ENCODE peak calls at places on chromosomes 11 and 22, in five cellular contexts. One of them, this sample, is unnamed.

GRCh38 chr22:49925525-49926128 is 7.2 kb downstream of the CRELD2 start:
- DNase-seq in transverse colon: peak
- DNase-seq in choroid plexus epithelial cell: no peak
- DNase-seq in astrocyte of the cerebellum: no peak
- DNase-seq in adipocyte: no peak
- DNase-seq in this sample: no peak

GRCh38 chr11:119755351-119756071 is 26.5 kb upstream of the NECTIN1 start:
- DNase-seq in transverse colon: no peak
- DNase-seq in choroid plexus epithelial cell: no peak
- DNase-seq in astrocyte of the cerebellum: no peak
- DNase-seq in adipocyte: no peak
- DNase-seq in this sample: no peak

GRCh38 chr22:17581056-17581455 is 17.8 kb downstream of the SLC25A18 start:
- DNase-seq in transverse colon: no peak
- DNase-seq in choroid plexus epithelial cell: no peak
- DNase-seq in astrocyte of the cerebellum: no peak
- DNase-seq in adipocyte: no peak
- DNase-seq in this sample: no peak

GRCh38 chr11:2580444-2581050 is 119.2 kb downstream of the KCNQ1OT1 start:
- DNase-seq in transverse colon: peak
- DNase-seq in choroid plexus epithelial cell: no peak
- DNase-seq in astrocyte of the cerebellum: no peak
- DNase-seq in adipocyte: no peak
- DNase-seq in this sample: no peak

GRCh38 chr22:38513063-38513462 is 7.0 kb upstream of the DDX17 start:
- DNase-seq in transverse colon: peak
- DNase-seq in choroid plexus epithelial cell: no peak
- DNase-seq in astrocyte of the cerebellum: no peak
- DNase-seq in adipocyte: no peak
- DNase-seq in this sample: no peak

GRCh38 chr22:37202001-37202555 is 10.2 kb downstream of the SSTR3 start:
- DNase-seq in transverse colon: no peak
- DNase-seq in choroid plexus epithelial cell: no peak
- DNase-seq in astrocyte of the cerebellum: no peak
- DNase-seq in adipocyte: no peak
- DNase-seq in this sample: no peak

GRCh38 chr22:33512961-33513360 is 407.3 kb downstream of the LARGE1 start:
- DNase-seq in transverse colon: no peak
- DNase-seq in choroid plexus epithelial cell: no peak
- DNase-seq in astrocyte of the cerebellum: peak
- DNase-seq in adipocyte: no peak
- DNase-seq in this sample: no peak

GRCh38 chr11:117591316-117592039 is 205.5 kb downstream of the DSCAML1 start:
- DNase-seq in transverse colon: no peak
- DNase-seq in choroid plexus epithelial cell: no peak
- DNase-seq in astrocyte of the cerebellum: no peak
- DNase-seq in adipocyte: no peak
- DNase-seq in this sample: no peak

GRCh38 chr11:64923151-64923661 is 1.3 kb upstream of the PPP2R5B start:
- DNase-seq in transverse colon: no peak
- DNase-seq in choroid plexus epithelial cell: no peak
- DNase-seq in astrocyte of the cerebellum: no peak
- DNase-seq in adipocyte: no peak
- DNase-seq in this sample: no peak

GRCh38 chr11:43924112-43924855 is 18.2 kb upstream of the C11orf96 start:
- DNase-seq in transverse colon: no peak
- DNase-seq in choroid plexus epithelial cell: no peak
- DNase-seq in astrocyte of the cerebellum: no peak
- DNase-seq in adipocyte: no peak
- DNase-seq in this sample: no peak

GRCh38 chr22:20533879-20534265 is 26.5 kb downstream of the MED15 start:
- DNase-seq in transverse colon: no peak
- DNase-seq in choroid plexus epithelial cell: no peak
- DNase-seq in astrocyte of the cerebellum: no peak
- DNase-seq in adipocyte: no peak
- DNase-seq in this sample: no peak

GRCh38 chr22:32480238-32480637 is 5.6 kb downstream of the FBXO7 start:
- DNase-seq in transverse colon: no peak
- DNase-seq in choroid plexus epithelial cell: no peak
- DNase-seq in astrocyte of the cerebellum: no peak
- DNase-seq in adipocyte: no peak
- DNase-seq in this sample: no peak

GRCh38 chr22:32487021-32487420 is 12.4 kb downstream of the FBXO7 start:
- DNase-seq in transverse colon: no peak
- DNase-seq in choroid plexus epithelial cell: no peak
- DNase-seq in astrocyte of the cerebellum: no peak
- DNase-seq in adipocyte: no peak
- DNase-seq in this sample: no peak

GRCh38 chr22:32478994-32479393 is 4.4 kb downstream of the FBXO7 start:
- DNase-seq in transverse colon: no peak
- DNase-seq in choroid plexus epithelial cell: no peak
- DNase-seq in astrocyte of the cerebellum: no peak
- DNase-seq in adipocyte: no peak
- DNase-seq in this sample: no peak

GRCh38 chr22:32477608-32478007 is 3.0 kb downstream of the FBXO7 start:
- DNase-seq in transverse colon: no peak
- DNase-seq in choroid plexus epithelial cell: no peak
- DNase-seq in astrocyte of the cerebellum: no peak
- DNase-seq in adipocyte: no peak
- DNase-seq in this sample: no peak

GRCh38 chr22:32482708-32483107 is 8.1 kb downstream of the FBXO7 start:
- DNase-seq in transverse colon: no peak
- DNase-seq in choroid plexus epithelial cell: no peak
- DNase-seq in astrocyte of the cerebellum: no peak
- DNase-seq in adipocyte: no peak
- DNase-seq in this sample: no peak
- H3K4me3 ChIP-seq in transverse colon: no peak
- H3K4me3 ChIP-seq in choroid plexus epithelial cell: no peak
- H3K4me3 ChIP-seq in astrocyte of the cerebellum: no peak
- H3K4me3 ChIP-seq in adipocyte: no peak
- H3K4me3 ChIP-seq in this sample: no peak

GRCh38 chr11:3857628-3858027 is 2.2 kb downstream of the STIM1 start:
- DNase-seq in transverse colon: no peak
- DNase-seq in choroid plexus epithelial cell: no peak
- DNase-seq in astrocyte of the cerebellum: no peak
- DNase-seq in adipocyte: no peak
- DNase-seq in this sample: no peak
- H3K4me3 ChIP-seq in transverse colon: peak
- H3K4me3 ChIP-seq in choroid plexus epithelial cell: no peak
- H3K4me3 ChIP-seq in astrocyte of the cerebellum: no peak
- H3K4me3 ChIP-seq in adipocyte: peak
- H3K4me3 ChIP-seq in this sample: peak

GRCh38 chr11:123390146-123390545 is 39.9 kb upstream of the GRAMD1B start:
- DNase-seq in transverse colon: no peak
- DNase-seq in choroid plexus epithelial cell: no peak
- DNase-seq in astrocyte of the cerebellum: no peak
- DNase-seq in adipocyte: no peak
- DNase-seq in this sample: no peak

GRCh38 chr11:123388640-123389039 is 41.4 kb upstream of the GRAMD1B start:
- DNase-seq in transverse colon: no peak
- DNase-seq in choroid plexus epithelial cell: no peak
- DNase-seq in astrocyte of the cerebellum: no peak
- DNase-seq in adipocyte: no peak
- DNase-seq in this sample: no peak

GRCh38 chr11:123391646-123392348 is 38.3 kb upstream of the GRAMD1B start:
- DNase-seq in transverse colon: no peak
- DNase-seq in choroid plexus epithelial cell: no peak
- DNase-seq in astrocyte of the cerebellum: no peak
- DNase-seq in adipocyte: no peak
- DNase-seq in this sample: no peak

GRCh38 chr11:123393312-123393927 is 36.6 kb upstream of the GRAMD1B start:
- DNase-seq in transverse colon: no peak
- DNase-seq in choroid plexus epithelial cell: no peak
- DNase-seq in astrocyte of the cerebellum: no peak
- DNase-seq in adipocyte: no peak
- DNase-seq in this sample: no peak

DNA sequence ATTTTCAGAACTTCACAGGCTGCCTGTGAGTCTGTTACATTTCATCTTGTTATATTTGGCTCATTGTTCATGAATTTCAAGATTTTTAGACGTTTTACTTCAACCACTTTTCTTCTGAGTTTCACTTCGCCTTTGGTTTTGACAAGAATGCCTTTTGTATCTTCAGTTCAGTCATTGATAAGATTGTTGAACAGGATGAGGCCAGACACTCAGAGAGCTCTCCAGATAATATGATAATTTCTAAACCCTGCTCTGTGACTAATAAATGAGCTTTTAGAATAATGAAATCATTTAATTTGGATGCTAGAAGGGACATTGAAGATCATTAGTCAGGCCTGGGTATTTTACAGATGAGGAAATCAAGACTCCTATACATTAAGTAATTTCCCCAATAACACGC is 37.3 kb upstream of the GRAMD1B start:
- DNase-seq in transverse colon: no peak
- DNase-seq in choroid plexus epithelial cell: no peak
- DNase-seq in astrocyte of the cerebellum: no peak
- DNase-seq in adipocyte: no peak
- DNase-seq in this sample: no peak
- H3K4me3 ChIP-seq in transverse colon: no peak
- H3K4me3 ChIP-seq in choroid plexus epithelial cell: no peak
- H3K4me3 ChIP-seq in astrocyte of the cerebellum: no peak
- H3K4me3 ChIP-seq in adipocyte: no peak
- H3K4me3 ChIP-seq in this sample: no peak

GRCh38 chr22:32204211-32204855 is 540 bp downstream of the RFPL2 start:
- DNase-seq in transverse colon: no peak
- DNase-seq in choroid plexus epithelial cell: no peak
- DNase-seq in astrocyte of the cerebellum: no peak
- DNase-seq in adipocyte: no peak
- DNase-seq in this sample: no peak
- H3K4me3 ChIP-seq in transverse colon: peak
- H3K4me3 ChIP-seq in choroid plexus epithelial cell: no peak
- H3K4me3 ChIP-seq in astrocyte of the cerebellum: peak
- H3K4me3 ChIP-seq in adipocyte: no peak
- H3K4me3 ChIP-seq in this sample: no peak

GRCh38 chr11:67404515-67405195 is 772 bp downstream of the TBC1D10C start:
- DNase-seq in transverse colon: no peak
- DNase-seq in choroid plexus epithelial cell: no peak
- DNase-seq in astrocyte of the cerebellum: no peak
- DNase-seq in adipocyte: no peak
- DNase-seq in this sample: no peak
- H3K4me3 ChIP-seq in transverse colon: peak
- H3K4me3 ChIP-seq in choroid plexus epithelial cell: no peak
- H3K4me3 ChIP-seq in astrocyte of the cerebellum: no peak
- H3K4me3 ChIP-seq in adipocyte: no peak
- H3K4me3 ChIP-seq in this sample: no peak

GRCh38 chr11:96013459-96014213 is 89.7 kb upstream of the MTMR2 start:
- DNase-seq in transverse colon: no peak
- DNase-seq in choroid plexus epithelial cell: no peak
- DNase-seq in astrocyte of the cerebellum: no peak
- DNase-seq in adipocyte: no peak
- DNase-seq in this sample: no peak
- H3K4me3 ChIP-seq in transverse colon: no peak
- H3K4me3 ChIP-seq in choroid plexus epithelial cell: no peak
- H3K4me3 ChIP-seq in astrocyte of the cerebellum: no peak
- H3K4me3 ChIP-seq in adipocyte: no peak
- H3K4me3 ChIP-seq in this sample: no peak

DNA sequence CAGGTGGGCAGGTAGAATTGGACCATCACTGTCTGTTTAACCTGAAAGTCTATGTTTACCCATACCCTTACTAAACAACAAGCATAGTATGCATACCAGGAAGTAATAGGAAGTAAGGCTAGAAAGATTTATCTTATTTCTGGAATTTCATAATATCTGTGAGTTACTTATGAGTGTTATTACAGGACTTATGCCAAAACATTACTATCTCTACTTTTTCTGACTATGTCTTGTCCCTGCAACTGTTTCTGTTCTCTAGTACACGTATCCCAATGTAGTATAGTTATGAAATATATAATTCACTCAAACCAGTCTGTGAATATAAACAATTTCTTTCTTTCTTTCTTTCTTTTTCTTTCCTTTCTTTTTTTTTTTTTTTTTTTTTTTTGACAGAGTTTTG is 1400.9 kb upstream of the TENM4 start:
- DNase-seq in transverse colon: no peak
- DNase-seq in choroid plexus epithelial cell: peak
- DNase-seq in astrocyte of the cerebellum: no peak
- DNase-seq in adipocyte: no peak
- DNase-seq in this sample: no peak
- H3K4me3 ChIP-seq in transverse colon: no peak
- H3K4me3 ChIP-seq in choroid plexus epithelial cell: no peak
- H3K4me3 ChIP-seq in astrocyte of the cerebellum: no peak
- H3K4me3 ChIP-seq in adipocyte: no peak
- H3K4me3 ChIP-seq in this sample: no peak

GRCh38 chr11:8392166-8392565 is 128.5 kb upstream of the LMO1 start:
- DNase-seq in transverse colon: no peak
- DNase-seq in choroid plexus epithelial cell: no peak
- DNase-seq in astrocyte of the cerebellum: no peak
- DNase-seq in adipocyte: no peak
- DNase-seq in this sample: no peak

GRCh38 chr11:8387141-8387540 is 123.5 kb upstream of the LMO1 start:
- DNase-seq in transverse colon: no peak
- DNase-seq in choroid plexus epithelial cell: no peak
- DNase-seq in astrocyte of the cerebellum: no peak
- DNase-seq in adipocyte: no peak
- DNase-seq in this sample: no peak

GRCh38 chr11:8390851-8391612 is 127.4 kb upstream of the LMO1 start:
- DNase-seq in transverse colon: no peak
- DNase-seq in choroid plexus epithelial cell: no peak
- DNase-seq in astrocyte of the cerebellum: no peak
- DNase-seq in adipocyte: no peak
- DNase-seq in this sample: no peak

GRCh38 chr11:8387693-8388092 is 124.0 kb upstream of the LMO1 start:
- DNase-seq in transverse colon: no peak
- DNase-seq in choroid plexus epithelial cell: no peak
- DNase-seq in astrocyte of the cerebellum: no peak
- DNase-seq in adipocyte: no peak
- DNase-seq in this sample: no peak

DNA sequence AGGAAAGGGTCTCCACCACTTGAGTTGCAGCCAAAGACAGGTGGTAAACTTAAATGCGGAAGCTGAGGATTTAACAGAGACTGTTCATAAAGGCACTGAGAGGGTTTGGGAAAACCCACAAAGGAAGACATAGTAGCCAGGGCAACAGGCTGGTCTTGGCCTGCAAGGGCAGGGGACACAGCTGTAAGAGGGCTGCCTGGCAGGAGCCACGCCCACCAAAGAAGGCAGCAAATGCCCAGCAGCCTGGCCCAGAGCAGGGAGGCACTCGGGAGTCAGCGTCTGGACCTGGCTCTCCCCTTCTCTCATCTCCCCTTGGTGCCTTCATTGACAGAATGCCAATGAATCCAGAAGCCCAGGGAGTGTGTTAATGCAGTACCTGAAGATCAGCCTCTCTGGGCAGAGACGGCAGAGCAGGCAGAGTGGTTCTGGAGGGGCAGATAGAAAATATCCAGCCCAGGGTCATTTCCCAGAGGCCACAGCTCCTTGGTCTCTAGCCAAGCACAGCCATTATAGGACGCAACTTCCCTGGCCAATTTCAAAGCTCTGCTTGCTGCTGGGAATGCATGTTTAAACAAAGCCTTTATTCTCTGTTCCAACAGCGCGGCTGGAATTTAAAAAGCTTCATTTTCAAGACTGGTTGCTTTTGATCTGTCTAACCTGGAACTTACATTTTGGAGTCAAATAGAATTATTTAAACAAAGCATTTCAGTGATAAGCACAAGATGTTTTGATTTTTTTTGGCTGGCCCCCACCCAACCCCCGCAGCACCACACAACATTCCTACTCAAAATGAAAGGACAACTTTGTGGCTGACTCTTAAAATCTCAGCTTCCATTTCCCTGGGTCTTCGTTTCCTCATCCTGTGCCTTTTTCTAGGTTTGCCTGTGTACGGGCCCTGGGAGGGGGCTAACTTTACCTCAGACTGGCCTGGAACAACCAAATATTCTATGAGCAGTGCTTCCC is 125.6 kb upstream of the LMO1 start:
- DNase-seq in transverse colon: no peak
- DNase-seq in choroid plexus epithelial cell: peak
- DNase-seq in astrocyte of the cerebellum: peak
- DNase-seq in adipocyte: peak
- DNase-seq in this sample: no peak
- H3K4me3 ChIP-seq in transverse colon: peak
- H3K4me3 ChIP-seq in choroid plexus epithelial cell: no peak
- H3K4me3 ChIP-seq in astrocyte of the cerebellum: no peak
- H3K4me3 ChIP-seq in adipocyte: no peak
- H3K4me3 ChIP-seq in this sample: no peak